ENCODE peak calls at places on chromosomes 13 and 19, in five cellular contexts. One of them, this sample, is unnamed.
A peak's percentile ranks its signal among the peaks of the same experiment; 100 is the strongest.

GRCh38 chr13:31027136-31027535 is 94.7 kb downstream of the TEX26 start:
- DNase-seq in left ventricle myocardium inferior: no peak
- DNase-seq in adrenal gland: no peak
- DNase-seq in body of pancreas: no peak
- DNase-seq in tibial nerve: no peak
- DNase-seq in this sample: no peak

GRCh38 chr13:39417643-39418042 is 185.3 kb downstream of the LHFPL6 start:
- DNase-seq in left ventricle myocardium inferior: no peak
- DNase-seq in adrenal gland: no peak
- DNase-seq in body of pancreas: no peak
- DNase-seq in tibial nerve: no peak
- DNase-seq in this sample: no peak

GRCh38 chr19:50720921-50721291 is 1.3 kb upstream of the SHANK1 start:
- DNase-seq in left ventricle myocardium inferior: no peak
- DNase-seq in adrenal gland: peak; percentile 55
- DNase-seq in body of pancreas: no peak
- DNase-seq in tibial nerve: no peak
- DNase-seq in this sample: no peak

GRCh38 chr19:43704002-43704705 is 11.7 kb upstream of the IRGC start:
- DNase-seq in left ventricle myocardium inferior: no peak
- DNase-seq in adrenal gland: no peak
- DNase-seq in body of pancreas: no peak
- DNase-seq in tibial nerve: no peak
- DNase-seq in this sample: no peak

GRCh38 chr19:956747-957451 is 27.2 kb upstream of the WDR18 start:
- DNase-seq in left ventricle myocardium inferior: no peak
- DNase-seq in adrenal gland: no peak
- DNase-seq in body of pancreas: peak; percentile 30
- DNase-seq in tibial nerve: no peak
- DNase-seq in this sample: no peak

GRCh38 chr19:19259741-19260140 is 13.4 kb downstream of the TM6SF2 start:
- DNase-seq in left ventricle myocardium inferior: no peak
- DNase-seq in adrenal gland: no peak
- DNase-seq in body of pancreas: no peak
- DNase-seq in tibial nerve: no peak
- DNase-seq in this sample: no peak

GRCh38 chr19:6738726-6739389 is 622 bp upstream of the TRIP10 start:
- DNase-seq in left ventricle myocardium inferior: peak; percentile 60
- DNase-seq in adrenal gland: peak; percentile 75
- DNase-seq in body of pancreas: peak; percentile 53
- DNase-seq in tibial nerve: no peak
- DNase-seq in this sample: peak; percentile 42

GRCh38 chr13:25744176-25744575 is 307.6 kb downstream of the SHISA2 start:
- DNase-seq in left ventricle myocardium inferior: no peak
- DNase-seq in adrenal gland: no peak
- DNase-seq in body of pancreas: no peak
- DNase-seq in tibial nerve: no peak
- DNase-seq in this sample: no peak

GRCh38 chr19:51203941-51204720 is 20.7 kb upstream of the CD33 start:
- DNase-seq in left ventricle myocardium inferior: no peak
- DNase-seq in adrenal gland: peak; percentile 15
- DNase-seq in body of pancreas: no peak
- DNase-seq in tibial nerve: no peak
- DNase-seq in this sample: no peak

GRCh38 chr13:53520132-53520531 is 491.5 kb downstream of the OLFM4 start:
- DNase-seq in left ventricle myocardium inferior: no peak
- DNase-seq in adrenal gland: no peak
- DNase-seq in body of pancreas: no peak
- DNase-seq in tibial nerve: no peak
- DNase-seq in this sample: no peak

GRCh38 chr13:48487968-48488367 is 44.9 kb downstream of the RCBTB2 start:
- DNase-seq in left ventricle myocardium inferior: no peak
- DNase-seq in adrenal gland: no peak
- DNase-seq in body of pancreas: no peak
- DNase-seq in tibial nerve: no peak
- DNase-seq in this sample: no peak

GRCh38 chr13:101474419-101474957 is 22.0 kb downstream of the ITGBL1 start:
- DNase-seq in left ventricle myocardium inferior: no peak
- DNase-seq in adrenal gland: peak; percentile 17
- DNase-seq in body of pancreas: peak; percentile 18
- DNase-seq in tibial nerve: peak; percentile 42
- DNase-seq in this sample: peak; percentile 6

GRCh38 chr19:5455367-5456129 is at the start of gene ZNRF4:
- DNase-seq in left ventricle myocardium inferior: no peak
- DNase-seq in adrenal gland: no peak
- DNase-seq in body of pancreas: no peak
- DNase-seq in tibial nerve: no peak
- DNase-seq in this sample: no peak

GRCh38 chr19:15195381-15195964 is 5.3 kb downstream of the NOTCH3 start:
- DNase-seq in left ventricle myocardium inferior: peak; percentile 39
- DNase-seq in adrenal gland: peak; percentile 21
- DNase-seq in body of pancreas: peak; percentile 60
- DNase-seq in tibial nerve: no peak
- DNase-seq in this sample: no peak

GRCh38 chr19:50300814-50301606 is 28.2 kb downstream of the KCNC3 start:
- DNase-seq in left ventricle myocardium inferior: no peak
- DNase-seq in adrenal gland: no peak
- DNase-seq in body of pancreas: no peak
- DNase-seq in tibial nerve: no peak
- DNase-seq in this sample: no peak

GRCh38 chr13:105334211-105334610 is 1201.3 kb downstream of the EFNB2 start:
- DNase-seq in left ventricle myocardium inferior: no peak
- DNase-seq in adrenal gland: no peak
- DNase-seq in body of pancreas: no peak
- DNase-seq in tibial nerve: no peak
- DNase-seq in this sample: no peak

GRCh38 chr19:20664917-20665781 is 3.8 kb upstream of the ZNF626 start:
- DNase-seq in left ventricle myocardium inferior: peak; percentile 29
- DNase-seq in adrenal gland: no peak
- DNase-seq in body of pancreas: no peak
- DNase-seq in tibial nerve: no peak
- DNase-seq in this sample: no peak

GRCh38 chr19:14775855-14776254 is 2.5 kb downstream of the ADGRE2 start:
- DNase-seq in left ventricle myocardium inferior: peak; percentile 25
- DNase-seq in adrenal gland: peak; percentile 22
- DNase-seq in body of pancreas: no peak
- DNase-seq in tibial nerve: no peak
- DNase-seq in this sample: no peak

GRCh38 chr13:113157929-113158747 is at the start of gene PROZ:
- DNase-seq in left ventricle myocardium inferior: no peak
- DNase-seq in adrenal gland: no peak
- DNase-seq in body of pancreas: peak; percentile 48
- DNase-seq in tibial nerve: no peak
- DNase-seq in this sample: no peak

GRCh38 chr19:54208784-54209057 is 8.1 kb downstream of the RPS9 start:
- DNase-seq in left ventricle myocardium inferior: no peak
- DNase-seq in adrenal gland: no peak
- DNase-seq in body of pancreas: no peak
- DNase-seq in tibial nerve: no peak
- DNase-seq in this sample: no peak

GRCh38 chr13:38685974-38686571 is 804 bp upstream of the FREM2 start:
- DNase-seq in left ventricle myocardium inferior: no peak
- DNase-seq in adrenal gland: no peak
- DNase-seq in body of pancreas: peak; percentile 24
- DNase-seq in tibial nerve: no peak
- DNase-seq in this sample: no peak

GRCh38 chr13:29771247-29771646 is 79.2 kb downstream of the UBL3 start:
- DNase-seq in left ventricle myocardium inferior: no peak
- DNase-seq in adrenal gland: no peak
- DNase-seq in body of pancreas: no peak
- DNase-seq in tibial nerve: no peak
- DNase-seq in this sample: no peak

GRCh38 chr13:81929988-81930387 is 1589.1 kb upstream of the SPRY2 start:
- DNase-seq in left ventricle myocardium inferior: no peak
- DNase-seq in adrenal gland: no peak
- DNase-seq in body of pancreas: no peak
- DNase-seq in tibial nerve: no peak
- DNase-seq in this sample: no peak

GRCh38 chr13:34179481-34179880 is 361.5 kb downstream of the RFC3 start:
- DNase-seq in left ventricle myocardium inferior: no peak
- DNase-seq in adrenal gland: no peak
- DNase-seq in body of pancreas: no peak
- DNase-seq in tibial nerve: no peak
- DNase-seq in this sample: no peak

GRCh38 chr19:31348416-31349159 is 648 bp downstream of the TSHZ3 start:
- DNase-seq in left ventricle myocardium inferior: peak; percentile 41
- DNase-seq in adrenal gland: no peak
- DNase-seq in body of pancreas: no peak
- DNase-seq in tibial nerve: peak; percentile 27
- DNase-seq in this sample: no peak
- H3K27ac ChIP-seq in left ventricle myocardium inferior: peak overlapping the region; percentile 96
- H3K27ac ChIP-seq in adrenal gland: no peak overlapping the region
- H3K27ac ChIP-seq in body of pancreas: peak overlapping the region; percentile 73
- H3K27ac ChIP-seq in tibial nerve: peak overlapping the region; percentile 93
- H3K27ac ChIP-seq in this sample: no peak overlapping the region

DNA sequence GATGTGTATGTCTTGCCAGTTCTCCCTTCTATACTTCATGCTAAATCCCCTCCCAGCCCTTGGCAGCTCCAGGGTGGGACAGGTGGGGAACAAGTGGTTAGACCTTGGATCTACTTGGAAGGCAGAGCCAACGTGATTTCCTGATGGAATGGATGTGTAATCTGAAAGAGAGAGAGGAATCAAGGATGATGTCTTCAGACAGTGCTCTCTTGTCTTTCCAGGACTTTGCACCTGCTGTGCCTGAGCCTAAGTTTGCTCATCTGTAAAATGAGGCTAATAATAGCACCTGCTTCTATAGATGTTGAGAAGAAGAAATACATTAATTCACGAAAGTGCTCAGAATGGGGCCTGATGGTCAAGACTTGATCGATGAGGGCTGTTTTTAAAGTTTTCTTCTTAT is 7.0 kb upstream of the EGLN2 start:
- DNase-seq in left ventricle myocardium inferior: no peak
- DNase-seq in adrenal gland: no peak
- DNase-seq in body of pancreas: no peak
- DNase-seq in tibial nerve: no peak
- DNase-seq in this sample: no peak
- H3K27ac ChIP-seq in left ventricle myocardium inferior: no peak overlapping the region
- H3K27ac ChIP-seq in adrenal gland: no peak overlapping the region
- H3K27ac ChIP-seq in body of pancreas: no peak overlapping the region
- H3K27ac ChIP-seq in tibial nerve: peak overlapping the region; percentile 46
- H3K27ac ChIP-seq in this sample: peak overlapping the region; percentile 36

GRCh38 chr13:41465965-41466364 is 8.6 kb downstream of the RGCC start:
- DNase-seq in left ventricle myocardium inferior: no peak
- DNase-seq in adrenal gland: no peak
- DNase-seq in body of pancreas: no peak
- DNase-seq in tibial nerve: no peak
- DNase-seq in this sample: no peak

GRCh38 chr13:41465215-41465907 is 8.0 kb downstream of the RGCC start:
- DNase-seq in left ventricle myocardium inferior: peak; percentile 50
- DNase-seq in adrenal gland: peak; percentile 48
- DNase-seq in body of pancreas: peak; percentile 70
- DNase-seq in tibial nerve: no peak
- DNase-seq in this sample: no peak

GRCh38 chr13:41470187-41470586 is 12.8 kb downstream of the RGCC start:
- DNase-seq in left ventricle myocardium inferior: no peak
- DNase-seq in adrenal gland: no peak
- DNase-seq in body of pancreas: no peak
- DNase-seq in tibial nerve: no peak
- DNase-seq in this sample: no peak

GRCh38 chr13:41468631-41469030 is 11.3 kb downstream of the RGCC start:
- DNase-seq in left ventricle myocardium inferior: no peak
- DNase-seq in adrenal gland: no peak
- DNase-seq in body of pancreas: no peak
- DNase-seq in tibial nerve: no peak
- DNase-seq in this sample: no peak

GRCh38 chr13:41467546-41467945 is 10.2 kb downstream of the RGCC start:
- DNase-seq in left ventricle myocardium inferior: no peak
- DNase-seq in adrenal gland: no peak
- DNase-seq in body of pancreas: no peak
- DNase-seq in tibial nerve: no peak
- DNase-seq in this sample: no peak
- H3K27ac ChIP-seq in left ventricle myocardium inferior: peak overlapping the region; percentile 25
- H3K27ac ChIP-seq in adrenal gland: no peak overlapping the region
- H3K27ac ChIP-seq in body of pancreas: no peak overlapping the region
- H3K27ac ChIP-seq in tibial nerve: peak overlapping the region; percentile 92
- H3K27ac ChIP-seq in this sample: peak overlapping the region; percentile 83

DNA sequence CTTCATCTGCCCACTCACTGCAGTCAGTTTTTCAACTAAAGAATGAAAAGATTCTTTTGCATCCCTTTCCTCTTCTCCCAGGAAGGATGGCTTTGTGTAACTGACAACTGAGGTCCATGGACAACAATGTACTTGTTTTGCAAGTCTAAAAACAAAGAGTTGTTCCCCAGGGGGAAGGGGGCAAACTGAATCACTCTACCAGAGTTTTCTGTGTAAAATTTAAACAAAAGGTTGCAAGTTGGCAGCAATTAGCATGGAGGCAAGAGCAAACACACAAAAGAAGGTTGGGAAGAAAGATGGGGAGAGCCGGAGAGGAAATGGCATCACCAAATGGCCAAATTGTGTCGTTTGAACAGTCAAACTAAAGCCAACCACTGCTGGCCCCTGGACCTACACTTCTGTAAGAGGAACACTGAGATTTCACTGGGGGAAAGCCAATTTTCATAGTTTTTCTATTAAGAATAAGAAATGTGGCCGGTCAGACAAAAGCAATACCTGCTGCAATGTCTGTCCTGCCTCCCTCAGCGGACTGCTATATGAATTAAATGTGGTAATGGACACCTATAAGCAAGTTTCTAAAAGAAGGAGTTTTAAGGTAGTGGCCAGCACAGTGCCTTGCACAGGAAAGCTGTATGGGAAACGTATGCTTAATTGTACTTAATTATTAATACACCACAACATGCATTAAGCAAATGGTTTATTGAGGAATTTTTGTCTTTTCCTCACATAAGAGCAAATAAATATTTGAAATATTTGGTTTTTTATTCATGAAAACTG is 16.1 kb upstream of the SACS start:
- DNase-seq in left ventricle myocardium inferior: no peak
- DNase-seq in adrenal gland: no peak
- DNase-seq in body of pancreas: no peak
- DNase-seq in tibial nerve: no peak
- DNase-seq in this sample: no peak
- H3K27ac ChIP-seq in left ventricle myocardium inferior: no peak overlapping the region
- H3K27ac ChIP-seq in adrenal gland: no peak overlapping the region
- H3K27ac ChIP-seq in body of pancreas: no peak overlapping the region
- H3K27ac ChIP-seq in tibial nerve: no peak overlapping the region
- H3K27ac ChIP-seq in this sample: no peak overlapping the region

This sample was measured in caudate nucleus.